ENCODE peak calls at places on chromosomes 11 and 22, in four cellular contexts. Z, H, I and N are unnamed samples.

GRCh38 chr11:44614281-44614680 is 48.8 kb downstream of the CD82 start:
- DNase-seq in H (no peak), Z (no peak), I (no peak), N (no peak)

GRCh38 chr11:134230339-134230738 is 5.9 kb downstream of the VPS26B start:
- DNase-seq in H (no peak), Z (no peak), I (no peak), N (no peak)

GRCh38 chr22:20080445-20080775 is 369 bp downstream of the DGCR8 start:
- DNase-seq in Z (no peak), I (peak; percentile 23), H (no peak), N (peak; percentile 100)

GRCh38 chr22:31637375-31637937 is 24.6 kb downstream of the PISD start:
- DNase-seq in I (no peak), H (no peak), Z (no peak), N (no peak)

GRCh38 chr11:61083601-61084147 is 18.6 kb upstream of the CD5 start:
- DNase-seq in Z (no peak), H (no peak), I (no peak), N (no peak)

GRCh38 chr22:49548356-49549202 is 279.1 kb downstream of the BRD1 start:
- DNase-seq in H (no peak), I (peak; percentile 31), Z (no peak), N (no peak)

GRCh38 chr11:45026835-45027234 is 76.2 kb upstream of the TP53I11 start:
- DNase-seq in H (no peak), I (no peak), Z (no peak), N (no peak)

GRCh38 chr22:48943567-48944432 is 883.9 kb downstream of the BRD1 start:
- DNase-seq in I (peak; percentile 97), H (no peak), Z (no peak), N (peak; percentile 32)

GRCh38 chr11:134229131-134229790 is 4.8 kb downstream of the VPS26B start:
- DNase-seq in I (no peak), Z (no peak), H (no peak), N (no peak)

GRCh38 chr22:50252081-50253045 is 1.3 kb upstream of the HDAC10 start:
- DNase-seq in I (peak; percentile 39), Z (no peak), H (peak; percentile 65), N (no peak)

GRCh38 chr22:42820075-42820763 is 36.9 kb downstream of the ARFGAP3 start:
- DNase-seq in I (no peak), Z (no peak), H (no peak), N (peak; percentile 28)

GRCh38 chr11:42244376-42244775 is 784.9 kb upstream of the LRRC4C start:
- DNase-seq in I (no peak), Z (no peak), H (no peak), N (no peak)

GRCh38 chr22:43893266-43893665 is 1.5 kb upstream of the PNPLA5 start:
- DNase-seq in H (no peak), Z (no peak), I (no peak), N (no peak)

GRCh38 chr11:77125695-77126094 is 2.4 kb upstream of the MYO7A start:
- DNase-seq in I (no peak), Z (no peak), H (no peak), N (no peak)

GRCh38 chr11:105935791-105936190 is 86.2 kb downstream of the MSANTD4 start:
- DNase-seq in H (no peak), Z (peak; percentile 21), I (no peak), N (no peak)

GRCh38 chr11:74417860-74418508 is 19.8 kb upstream of the PGM2L1 start:
- DNase-seq in I (no peak), Z (no peak), H (no peak), N (no peak)

GRCh38 chr11:113998574-113998973 is 23.7 kb downstream of the HTR3A start:
- DNase-seq in H (no peak), Z (no peak), I (no peak), N (no peak)

GRCh38 chr11:24453129-24453723 is 43.6 kb upstream of the LUZP2 start:
- DNase-seq in Z (no peak), I (no peak), H (no peak), N (no peak)

GRCh38 chr11:58616594-58616993 is 5.9 kb upstream of the CNTF start:
- DNase-seq in I (no peak), H (no peak), Z (no peak), N (no peak)

GRCh38 chr22:47129902-47130301 is 367.5 kb downstream of the TBC1D22A start:
- DNase-seq in H (peak; percentile 64), I (no peak), Z (peak; percentile 94), N (peak; percentile 77)

GRCh38 chr11:44507896-44508440 is 57.5 kb upstream of the CD82 start:
- DNase-seq in Z (no peak), I (no peak), H (no peak), N (no peak)

GRCh38 chr22:28882545-28882877 is 861 bp upstream of the ZNRF3 start:
- DNase-seq in I (no peak), H (no peak), Z (peak; percentile 8), N (peak; percentile 11)

GRCh38 chr11:129374993-129375721 is 491 bp upstream of the BARX2 start:
- DNase-seq in I (no peak), H (peak; percentile 88), Z (no peak), N (no peak)

GRCh38 chr11:46250071-46251052 is 27.1 kb upstream of the CREB3L1 start:
- DNase-seq in Z (no peak), H (no peak), I (no peak), N (no peak)

GRCh38 chr22:38843201-38843715 is 570 bp downstream of the NPTXR start:
- DNase-seq in Z (no peak), H (peak; percentile 71), I (peak; percentile 39), N (peak; percentile 52)

GRCh38 chr11:48088682-48089050 is 108.3 kb downstream of the PTPRJ start:
- DNase-seq in Z (no peak), I (no peak), H (no peak), N (no peak)

GRCh38 chr11:2175659-2176058 is 4.0 kb upstream of the TH start:
- DNase-seq in H (no peak), Z (no peak), I (no peak), N (no peak)

GRCh38 chr11:45857834-45858492 is 10.7 kb downstream of the CRY2 start:
- DNase-seq in H (no peak), I (no peak), Z (no peak), N (no peak)

DNA sequence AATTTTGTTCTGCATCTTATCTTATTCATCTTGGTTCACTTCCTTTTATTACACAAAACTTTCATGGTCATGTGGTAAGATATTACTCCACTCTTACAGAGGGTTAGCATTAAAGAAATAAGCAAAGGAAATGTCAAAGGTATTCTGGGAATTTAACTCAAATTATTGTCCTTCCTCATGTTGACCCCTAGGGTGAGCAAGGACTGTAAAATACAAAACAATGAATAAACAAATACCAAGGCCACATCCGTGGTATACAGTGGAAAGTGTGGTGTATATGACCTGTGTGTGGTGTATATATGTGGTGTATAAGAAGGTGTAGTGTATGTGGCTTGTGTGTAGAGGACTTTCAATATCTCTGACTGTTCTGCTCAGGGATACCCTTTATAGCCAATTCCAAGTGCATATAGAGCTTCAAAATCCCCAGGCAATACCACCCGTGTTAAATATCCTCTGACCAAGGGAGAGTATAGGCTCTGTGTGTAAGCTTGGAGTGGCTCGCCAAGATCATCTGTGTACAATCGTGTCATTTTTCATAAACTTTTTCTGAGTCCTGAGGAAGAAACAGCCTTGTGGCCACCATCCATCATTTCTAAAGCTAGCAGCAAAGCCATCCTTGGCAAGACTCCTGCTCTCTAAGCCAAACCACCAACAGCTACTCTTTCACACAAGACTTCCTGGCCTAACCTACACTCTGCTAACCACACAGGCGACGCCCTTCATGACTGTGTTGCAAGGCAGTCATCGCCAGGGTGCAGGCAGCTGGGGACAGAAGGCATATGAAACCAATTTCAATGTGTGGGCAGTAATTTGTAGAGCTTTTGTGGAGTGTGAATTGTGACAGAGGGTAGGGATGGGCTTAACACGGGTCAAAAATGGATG is 548.0 kb downstream of the ETS1 start:
- DNase-seq in I (no peak), H (no peak), Z (no peak), N (no peak)
- TF ChIP-seq JUND in I (no peak), H (no peak), Z (no peak), N (no peak)

GRCh38 chr11:68454767-68455166 is 5.8 kb upstream of the PPP6R3 start:
- DNase-seq in Z (no peak), I (no peak), H (no peak), N (no peak)
- TF ChIP-seq JUND in Z (no peak), I (no peak), H (no peak), N (no peak)

GRCh38 chr11:73252577-73253191 is 19.5 kb upstream of the P2RY6 start:
- DNase-seq in Z (peak; percentile 40), H (no peak), I (no peak), N (no peak)

GRCh38 chr11:73248526-73249185 is 23.5 kb upstream of the P2RY6 start:
- DNase-seq in Z (no peak), I (no peak), H (no peak), N (no peak)

GRCh38 chr11:73246303-73246702 is 25.8 kb upstream of the P2RY6 start:
- DNase-seq in I (no peak), Z (no peak), H (no peak), N (no peak)

GRCh38 chr11:73249858-73250773 is 22.0 kb upstream of the P2RY6 start:
- DNase-seq in H (no peak), Z (no peak), I (no peak), N (no peak)

GRCh38 chr11:73249304-73249703 is 22.8 kb upstream of the P2RY6 start:
- DNase-seq in I (no peak), H (no peak), Z (no peak), N (no peak)
- TF ChIP-seq JUND in I (no peak), H (no peak), Z (no peak), N (no peak)

GRCh38 chr11:11125618-11126017 is 227.4 kb downstream of the CSNK2A3 start:
- DNase-seq in H (no peak), Z (no peak), I (no peak), N (no peak)

GRCh38 chr11:11129118-11129517 is 223.9 kb downstream of the CSNK2A3 start:
- DNase-seq in Z (no peak), I (no peak), H (no peak), N (no peak)
- TF ChIP-seq JUND in Z (no peak), I (no peak), H (no peak), N (no peak)

DNA sequence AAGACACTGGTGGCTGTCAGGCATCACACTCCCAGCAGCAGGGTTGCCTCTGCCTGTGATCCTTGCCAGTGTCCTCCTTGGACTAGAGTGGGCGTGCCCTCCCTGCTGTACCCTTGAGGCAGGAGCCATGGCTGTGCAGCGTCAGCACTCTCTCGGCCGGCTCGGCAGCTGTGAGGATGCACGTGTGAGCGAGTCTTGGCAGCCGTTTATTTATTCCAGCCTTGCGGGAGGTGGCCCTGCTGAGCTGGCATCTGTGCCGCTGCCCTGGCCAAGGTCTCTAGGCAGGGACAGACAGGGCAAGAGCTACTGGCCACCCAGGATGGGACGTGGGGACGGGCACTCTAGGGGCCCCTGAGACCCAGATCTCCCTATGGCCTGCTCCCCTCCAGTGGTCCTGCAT is 33.9 kb downstream of the TSPAN4 start:
- DNase-seq in Z (no peak), I (no peak), H (no peak), N (no peak)
- TF ChIP-seq JUND in Z (no peak), I (no peak), H (no peak), N (no peak)

DNA sequence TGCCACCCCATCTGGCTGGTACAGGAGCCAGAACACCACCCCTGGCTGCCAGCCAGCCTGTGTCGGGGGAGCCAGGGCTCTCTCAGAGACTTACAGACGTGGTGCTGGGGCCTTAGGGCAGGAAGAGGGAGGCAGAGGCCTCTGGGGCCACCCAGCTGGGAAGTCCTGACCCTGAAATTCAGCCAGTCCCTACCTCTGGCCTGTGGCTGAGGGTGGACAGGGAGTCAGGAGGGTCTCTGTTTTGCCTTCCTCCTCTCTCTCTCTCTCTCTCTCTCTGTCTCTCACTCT is 52.5 kb upstream of the CDON start:
- DNase-seq in H (no peak), Z (no peak), I (no peak), N (no peak)
- TF ChIP-seq JUND in H (no peak), Z (no peak), I (no peak), N (no peak)